ENCODE peak calls at places on chromosomes 2 and 18, in four cellular contexts. Y, M, R and P are unnamed samples.
A peak's percentile ranks its signal among the peaks of the same experiment; 100 is the strongest.

GRCh38 chr2:216687646-216688045 is 7.7 kb downstream of the IGFBP5 start:
- DNase-seq in M (no peak), Y (no peak), R (no peak), P (no peak)

GRCh38 chr18:6645246-6645645 is 84.3 kb upstream of the ARHGAP28 start:
- DNase-seq in R (no peak), Y (no peak), M (no peak), P (no peak)

GRCh38 chr2:20050104-20050711 is 1.2 kb downstream of the LAPTM4A start:
- DNase-seq in R (no peak), M (no peak), Y (no peak), P (no peak)

GRCh38 chr2:8431446-8432125 is 250.3 kb upstream of the ID2 start:
- DNase-seq in Y (no peak), M (no peak), R (no peak), P (no peak)

GRCh38 chr2:42031783-42032620 is 15.8 kb upstream of the PKDCC start:
- DNase-seq in Y (no peak), M (no peak), R (no peak), P (no peak)

GRCh38 chr18:9475643-9476580 is 599 bp downstream of the RALBP1 start:
- DNase-seq in M (no peak), Y (no peak), R (no peak), P (peak; percentile 38)

GRCh38 chr2:106039634-106040033 is 154.5 kb downstream of the UXS1 start:
- DNase-seq in Y (peak; percentile 20), M (no peak), R (no peak), P (no peak)

GRCh38 chr18:23662309-23663263 is at the start of gene ANKRD29:
- DNase-seq in Y (peak; percentile 39), R (peak; percentile 53), M (no peak), P (peak; percentile 32)

GRCh38 chr2:229417176-229417575 is 146.1 kb upstream of the PID1 start:
- DNase-seq in M (no peak), Y (peak; percentile 47), R (no peak), P (no peak)

GRCh38 chr2:118319271-118319684 is 231.0 kb downstream of the INSIG2 start:
- DNase-seq in Y (no peak), R (no peak), M (no peak), P (no peak)

GRCh38 chr2:23711979-23712755 is 214.8 kb downstream of the ATAD2B start:
- DNase-seq in Y (no peak), M (peak; percentile 26), R (no peak), P (peak; percentile 18)

GRCh38 chr2:224948859-224949258 is 93.4 kb downstream of the DOCK10 start:
- DNase-seq in R (no peak), M (no peak), Y (no peak), P (no peak)